ENCODE peak calls at places on chromosomes 3 and 15, in four cellular contexts. H is GM12878, R is GM12891, G is K562. A is an unnamed sample.

GRCh38 chr3:163132111-163132510 is 1635.5 kb downstream of the OTOL1 start:
- DNase-seq in H (no peak), R (no peak), G (no peak), A (no peak)

GRCh38 chr15:32104061-32104980 is 74.0 kb downstream of the CHRNA7 start:
- DNase-seq in H (no peak), R (no peak), G (no peak), A (no peak)

GRCh38 chr3:132448211-132448961 is 31.1 kb downstream of the DNAJC13 start:
- DNase-seq in H (peak), R (no peak), G (no peak), A (no peak)

GRCh38 chr3:5095879-5096278 is 26.2 kb upstream of the ARL8B start:
- DNase-seq in H (no peak), R (no peak), G (no peak), A (no peak)

GRCh38 chr3:137514853-137515252 is 249.3 kb upstream of the SOX14 start:
- DNase-seq in H (no peak), R (no peak), G (no peak), A (no peak)

GRCh38 chr3:63364495-63364894 is 86.4 kb downstream of the SYNPR start:
- DNase-seq in H (no peak), R (no peak), G (no peak), A (no peak)

GRCh38 chr15:63481105-63481810 is 23.1 kb upstream of the USP3 start:
- DNase-seq in H (peak), R (no peak), G (no peak), A (no peak)

GRCh38 chr15:63332367-63333078 is 49.1 kb downstream of the CA12 start:
- DNase-seq in H (no peak), R (no peak), G (no peak), A (no peak)

GRCh38 chr3:190385835-190386688 is 1.9 kb upstream of the CLDN16 start:
- DNase-seq in H (no peak), R (no peak), G (no peak), A (no peak)

GRCh38 chr3:189260556-189261493 is 89.1 kb downstream of the TPRG1 start:
- DNase-seq in H (no peak), R (no peak), G (no peak), A (no peak)

GRCh38 chr15:38002883-38003477 is 68.5 kb downstream of the TMCO5A start:
- DNase-seq in H (peak), R (no peak), G (peak), A (peak)

GRCh38 chr3:19948192-19948591 is 1.3 kb downstream of the RAB5A start:
- DNase-seq in H (no peak), R (no peak), G (no peak), A (no peak)

GRCh38 chr3:128399221-128399915 is 67.3 kb downstream of the DNAJB8 start:
- DNase-seq in H (no peak), R (no peak), G (no peak), A (no peak)

GRCh38 chr3:11560746-11561145 is 83.0 kb downstream of the VGLL4 start:
- DNase-seq in H (no peak), R (no peak), G (no peak), A (no peak)

GRCh38 chr15:48285329-48286214 is 45.7 kb upstream of the DUT start:
- DNase-seq in H (peak), R (peak), G (peak), A (peak)

GRCh38 chr3:36542186-36542585 is 161.9 kb downstream of the STAC start:
- DNase-seq in H (no peak), R (no peak), G (no peak), A (no peak)

GRCh38 chr3:22269827-22270226 is 518.8 kb upstream of the ZNF385D start:
- DNase-seq in H (no peak), R (no peak), G (no peak), A (no peak)

GRCh38 chr15:66770518-66771350 is 68.7 kb downstream of the SMAD6 start:
- DNase-seq in H (no peak), R (no peak), G (no peak), A (no peak)

GRCh38 chr3:180142041-180142440 is 105.3 kb upstream of the PEX5L start:
- DNase-seq in H (no peak), R (no peak), G (no peak), A (no peak)

GRCh38 chr3:177679568-177680441 is 482.5 kb upstream of the TBL1XR1 start:
- DNase-seq in H (no peak), R (no peak), G (peak), A (no peak)

GRCh38 chr3:16079519-16079918 is 95.0 kb upstream of the GALNT15 start:
- DNase-seq in H (no peak), R (no peak), G (no peak), A (no peak)

GRCh38 chr3:194245975-194246561 is 105.1 kb downstream of the CPN2 start:
- DNase-seq in H (no peak), R (no peak), G (peak), A (no peak)

GRCh38 chr3:171346582-171346981 is 113.6 kb downstream of the TNIK start:
- DNase-seq in H (no peak), R (no peak), G (no peak), A (no peak)

GRCh38 chr15:74383695-74384565 is 16.5 kb upstream of the CYP11A1 start:
- DNase-seq in H (peak), R (peak), G (peak), A (no peak)
- TF ChIP-seq SPI1 in H (peak), R (peak), G (no peak), A (no peak)

GRCh38 chr3:86785381-86785780 is 205.6 kb downstream of the VGLL3 start:
- DNase-seq in H (no peak), R (no peak), G (no peak), A (no peak)
- TF ChIP-seq SPI1 in H (no peak), R (no peak), G (no peak), A (no peak)

DNA sequence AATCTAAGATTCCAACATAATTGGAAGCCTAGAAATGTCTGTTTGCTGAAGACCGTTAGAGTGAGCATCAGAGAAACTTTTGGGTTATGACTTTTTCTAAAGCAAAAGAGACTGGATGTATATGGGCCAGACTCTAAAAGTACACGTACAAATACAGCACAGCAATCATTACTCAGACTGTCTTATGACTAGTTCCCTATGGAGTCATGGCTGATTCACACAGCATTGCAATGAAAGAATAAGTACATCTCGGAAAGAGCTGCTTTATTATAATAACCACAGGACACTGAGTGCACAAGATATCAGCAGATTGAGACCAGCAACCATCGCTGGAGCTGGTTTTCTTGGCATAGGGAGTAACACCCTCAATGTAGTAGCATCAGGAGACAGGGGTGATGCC is 618.6 kb downstream of the NLGN1 start:
- DNase-seq in H (no peak), R (no peak), G (no peak), A (no peak)
- TF ChIP-seq SPI1 in H (no peak), R (no peak), G (no peak), A (no peak)

GRCh38 chr15:78264304-78265136 is at the start of gene DNAJA4:
- DNase-seq in H (no peak), R (peak), G (no peak), A (no peak)
- TF ChIP-seq SPI1 in H (no peak), R (no peak), G (no peak), A (no peak)

GRCh38 chr3:88002448-88002847 is 56.4 kb downstream of the CGGBP1 start:
- DNase-seq in H (no peak), R (no peak), G (no peak), A (no peak)

GRCh38 chr3:88003115-88003755 is 55.6 kb downstream of the CGGBP1 start:
- DNase-seq in H (no peak), R (no peak), G (peak), A (peak)

GRCh38 chr3:87997298-87997697 is 61.5 kb downstream of the CGGBP1 start:
- DNase-seq in H (peak), R (no peak), G (no peak), A (peak)

GRCh38 chr3:87997966-87998365 is 60.8 kb downstream of the CGGBP1 start:
- DNase-seq in H (no peak), R (no peak), G (no peak), A (no peak)

DNA sequence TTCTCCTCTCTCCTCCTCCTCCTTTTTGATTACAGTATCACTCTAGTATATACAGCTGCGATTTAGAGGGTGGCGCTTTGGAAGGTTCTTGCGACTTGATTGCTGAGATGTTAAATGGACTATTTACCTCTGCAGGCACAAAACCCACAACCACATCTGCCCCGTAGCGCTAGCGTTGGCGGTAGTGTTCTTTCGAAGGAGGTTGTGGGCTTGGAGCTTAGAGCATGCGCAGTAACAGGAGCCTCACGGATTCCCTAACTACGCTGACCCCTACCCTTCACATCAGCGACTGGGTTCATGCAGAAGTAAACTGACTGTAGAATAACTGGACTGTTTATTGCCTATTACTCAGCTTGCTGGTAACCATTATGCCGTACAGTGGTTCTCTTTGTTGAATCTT is 58.0 kb downstream of the CGGBP1 start:
- DNase-seq in H (no peak), R (no peak), G (no peak), A (peak)
- TF ChIP-seq SPI1 in H (no peak), R (no peak), G (no peak), A (no peak)

GRCh38 chr3:124707667-124708066 is 22.6 kb upstream of the UMPS start:
- DNase-seq in H (no peak), R (no peak), G (no peak), A (no peak)
- TF ChIP-seq SPI1 in H (no peak), R (no peak), G (no peak), A (no peak)

GRCh38 chr15:98649621-98649995 is 1.3 kb downstream of the IGF1R start:
- DNase-seq in H (no peak), R (peak), G (no peak), A (peak)

GRCh38 chr15:98650871-98651481 is 2.6 kb downstream of the IGF1R start:
- DNase-seq in H (no peak), R (no peak), G (no peak), A (no peak)

GRCh38 chr15:98648654-98649537 is 557 bp downstream of the IGF1R start:
- DNase-seq in H (no peak), R (peak), G (peak), A (no peak)

GRCh38 chr15:98651581-98652220 is 3.4 kb downstream of the IGF1R start:
- DNase-seq in H (no peak), R (no peak), G (no peak), A (no peak)

DNA sequence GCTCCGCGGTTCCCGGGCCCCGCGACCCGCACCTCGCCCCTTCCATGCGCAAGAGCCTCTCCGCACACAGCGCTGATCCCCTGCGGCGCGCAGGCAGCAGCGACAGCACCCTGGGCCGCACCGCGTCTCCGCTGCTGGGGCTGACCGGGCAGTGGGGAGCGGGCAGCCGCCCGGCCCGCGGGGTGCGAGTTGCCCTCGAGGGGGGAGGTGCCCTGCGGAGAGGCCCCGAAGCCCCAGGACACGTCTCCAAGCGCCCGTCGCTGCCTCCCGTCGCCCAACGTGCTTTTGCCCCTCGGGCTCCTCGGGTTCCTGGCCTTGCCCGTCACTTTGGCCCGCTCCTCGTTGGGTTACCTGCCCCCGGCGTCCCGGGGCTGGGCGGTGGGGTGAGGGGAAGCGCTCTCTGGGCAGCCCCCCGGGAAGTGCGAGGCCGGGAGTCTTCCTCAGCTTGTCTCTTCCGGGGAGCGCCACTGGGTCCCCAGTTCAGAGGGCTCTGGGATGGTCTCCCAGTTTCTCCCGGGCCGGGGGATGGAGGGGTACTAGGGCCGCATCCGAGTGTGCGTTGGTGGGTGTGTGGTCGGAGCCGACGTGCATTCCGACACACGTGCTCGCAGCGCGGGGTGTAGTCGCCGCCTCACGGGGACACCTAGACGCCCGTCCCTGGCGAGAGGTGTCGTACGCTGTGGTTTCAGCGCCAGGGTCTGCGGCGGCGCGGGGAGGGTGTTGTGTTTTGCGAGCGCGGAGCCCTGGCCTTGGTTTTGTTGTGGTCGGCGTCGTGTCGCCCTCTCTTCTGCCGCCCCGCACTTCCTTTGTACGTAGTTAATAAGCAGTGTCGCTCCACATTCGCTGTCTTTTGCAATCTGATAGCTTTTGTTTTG is 1.9 kb downstream of the IGF1R start:
- DNase-seq in H (no peak), R (no peak), G (no peak), A (no peak)
- TF ChIP-seq SPI1 in H (no peak), R (no peak), G (no peak), A (no peak)

GRCh38 chr15:65413051-65413759 is 9.5 kb downstream of the IGDCC4 start:
- DNase-seq in H (no peak), R (no peak), G (no peak), A (no peak)
- TF ChIP-seq SPI1 in H (no peak), R (no peak), G (no peak), A (no peak)

GRCh38 chr3:183278479-183279088 is 25.5 kb downstream of the B3GNT5 start:
- DNase-seq in H (no peak), R (no peak), G (no peak), A (no peak)
- TF ChIP-seq SPI1 in H (no peak), R (no peak), G (no peak), A (no peak)

GRCh38 chr15:68635142-68635541 is 56.3 kb downstream of the CORO2B start:
- DNase-seq in H (no peak), R (no peak), G (no peak), A (no peak)

GRCh38 chr15:68634122-68634482 is 55.3 kb downstream of the CORO2B start:
- DNase-seq in H (no peak), R (no peak), G (no peak), A (no peak)

GRCh38 chr15:68634531-68634930 is 55.7 kb downstream of the CORO2B start:
- DNase-seq in H (no peak), R (no peak), G (no peak), A (no peak)

GRCh38 chr15:68632101-68632500 is 53.3 kb downstream of the CORO2B start:
- DNase-seq in H (no peak), R (no peak), G (no peak), A (no peak)

GRCh38 chr15:68633181-68634121 is 54.7 kb downstream of the CORO2B start:
- DNase-seq in H (no peak), R (no peak), G (no peak), A (no peak)
- TF ChIP-seq SPI1 in H (no peak), R (no peak), G (no peak), A (no peak)

A was measured in HL-60.